ENCODE peak calls at places on chromosome 1, in nine cellular contexts. C is memory B cell; M is mucosa of gallbladder; R is lower leg skin; D is stimulated activated CD4-positive, alpha-beta T cell treated with anti-CD3 and anti-CD28 coated beads, Interleukin-12 subunit alpha, Interleukin-12 subunit beta, amount 100 ng/mL, for 4 hours; P is left ventricle myocardium inferior; L is Daoy; S is LoVo; W is germinal center. A is an unnamed sample.
A peak's percentile ranks its signal among the peaks of the same experiment; 100 is the strongest.

GRCh38 chr1:198662821-198663220 is 24.0 kb downstream of the PTPRC start:
- DNase-seq in C (no peak), M (no peak), R (no peak), D (no peak), P (no peak), L (no peak), S (no peak), W (no peak), A (no peak)

GRCh38 chr1:233944596-233944995 is 40.1 kb downstream of the SLC35F3 start:
- DNase-seq in C (no peak), M (no peak), R (no peak), D (no peak), P (no peak), L (no peak), S (no peak), W (no peak), A (no peak)

GRCh38 chr1:248804771-248805681 is 20.7 kb downstream of the SH3BP5L start:
- DNase-seq in C (peak; percentile 62), M (no peak), R (peak; percentile 68), D (no peak), P (no peak), L (no peak), S (no peak), W (peak; percentile 77), A (no peak)

GRCh38 chr1:110070968-110071307 is 466 bp upstream of the ALX3 start:
- DNase-seq in C (no peak), M (no peak), R (no peak), D (no peak), P (no peak), L (no peak), S (no peak), W (no peak), A (no peak)

GRCh38 chr1:227540170-227541098 is 22.9 kb upstream of the ZNF678 start:
- DNase-seq in C (no peak), M (no peak), R (peak; percentile 76), D (no peak), P (no peak), L (no peak), S (no peak), W (no peak), A (no peak)

GRCh38 chr1:175920401-175920800 is 177.0 kb upstream of the TNR start:
- DNase-seq in C (no peak), M (no peak), R (no peak), D (no peak), P (no peak), L (no peak), S (no peak), W (no peak), A (no peak)

GRCh38 chr1:192489046-192489445 is 86.5 kb upstream of the RGS1 start:
- DNase-seq in C (no peak), M (no peak), R (no peak), D (no peak), P (no peak), L (peak; percentile 23), S (no peak), W (no peak), A (no peak)

GRCh38 chr1:158045639-158046038 is 52.2 kb downstream of the KIRREL1 start:
- DNase-seq in C (no peak), M (peak; percentile 79), R (no peak), D (no peak), P (no peak), L (peak; percentile 27), S (no peak), W (no peak), A (peak; percentile 21)

GRCh38 chr1:112144738-112145426 is 155.4 kb upstream of the KCND3 start:
- DNase-seq in C (no peak), M (no peak), R (no peak), D (no peak), P (peak; percentile 38), L (no peak), S (no peak), W (no peak), A (no peak)

GRCh38 chr1:3036646-3037280 is 15.5 kb downstream of the ACTRT2 start:
- DNase-seq in C (no peak), M (no peak), R (peak; percentile 79), D (no peak), P (no peak), L (no peak), S (no peak), W (no peak), A (no peak)

GRCh38 chr1:89126602-89127001 is 688 bp upstream of the GBP2 start:
- DNase-seq in C (no peak), M (no peak), R (no peak), D (no peak), P (no peak), L (no peak), S (no peak), W (no peak), A (no peak)

GRCh38 chr1:26999440-26999987 is 6.0 kb downstream of the TRNP1 start:
- DNase-seq in C (no peak), M (peak; percentile 80), R (no peak), D (no peak), P (peak; percentile 78), L (peak; percentile 95), S (peak; percentile 40), W (no peak), A (peak; percentile 86)

GRCh38 chr1:42005530-42005929 is 86.8 kb upstream of the HIVEP3 start:
- DNase-seq in C (no peak), M (no peak), R (no peak), D (no peak), P (no peak), L (no peak), S (no peak), W (no peak), A (no peak)

GRCh38 chr1:174812026-174812425 is 187.7 kb upstream of the CACYBP start:
- DNase-seq in C (no peak), M (no peak), R (no peak), D (no peak), P (no peak), L (no peak), S (no peak), W (no peak), A (no peak)

GRCh38 chr1:207944571-207944970 is 33.6 kb upstream of the CD34 start:
- DNase-seq in C (no peak), M (no peak), R (no peak), D (no peak), P (no peak), L (no peak), S (peak; percentile 2), W (no peak), A (no peak)

GRCh38 chr1:109247401-109248365 is 1.7 kb upstream of the CELSR2 start:
- DNase-seq in C (no peak), M (no peak), R (no peak), D (no peak), P (no peak), L (no peak), S (no peak), W (no peak), A (no peak)

GRCh38 chr1:153841463-153841994 is 66.3 kb downstream of the SLC27A3 start:
- DNase-seq in C (no peak), M (no peak), R (no peak), D (no peak), P (no peak), L (no peak), S (no peak), W (no peak), A (no peak)

GRCh38 chr1:2127181-2128145 is 67.1 kb downstream of the FAAP20 start:
- DNase-seq in C (peak; percentile 35), M (no peak), R (no peak), D (no peak), P (peak; percentile 49), L (no peak), S (no peak), W (no peak), A (no peak)

GRCh38 chr1:234452566-234452965 is 26.4 kb downstream of the TARBP1 start:
- DNase-seq in C (no peak), M (no peak), R (no peak), D (no peak), P (no peak), L (no peak), S (no peak), W (no peak), A (no peak)

GRCh38 chr1:93178418-93178817 is 1.8 kb downstream of the TMED5 start:
- DNase-seq in C (no peak), M (no peak), R (no peak), D (no peak), P (no peak), L (peak; percentile 47), S (no peak), W (no peak), A (peak; percentile 15)

GRCh38 chr1:154896811-154897286 is 26.8 kb upstream of the KCNN3 start:
- DNase-seq in C (no peak), M (no peak), R (peak; percentile 29), D (no peak), P (no peak), L (no peak), S (no peak), W (no peak), A (no peak)

GRCh38 chr1:56434025-56434424 is 145.3 kb downstream of the PLPP3 start:
- DNase-seq in C (no peak), M (no peak), R (no peak), D (no peak), P (no peak), L (peak; percentile 28), S (no peak), W (no peak), A (peak; percentile 64)

GRCh38 chr1:237145379-237145778 is 103.4 kb downstream of the RYR2 start:
- DNase-seq in C (no peak), M (no peak), R (no peak), D (no peak), P (no peak), L (no peak), S (no peak), W (no peak), A (no peak)

A was measured in hepatocyte.